ENCODE peak calls at places on chromosomes 16 and 17, in seven cellular contexts. B is renal cortical epithelial cell; Q is activated CD4-positive, alpha-beta T cell treated with anti-CD3 and anti-CD28 coated beads, Interleukin-2, amount 50 U/mL, for 1 hour; L is lower lobe of right lung; O is iris pigment epithelial cell; I is NCI-H510A; D is EH. H is an unnamed sample.

GRCh38 chr17:44536090-44536960 is 21.0 kb upstream of the FZD2 start:
- DNase-seq in B (peak; percentile 10), Q (no peak), L (no peak), O (no peak), I (no peak), D (peak; percentile 69), H (no peak)

GRCh38 chr17:80633197-80633596 is 88.6 kb downstream of the RPTOR start:
- DNase-seq in B (no peak), Q (no peak), L (no peak), O (no peak), I (no peak), D (no peak), H (no peak)

GRCh38 chr17:44797809-44798208 is 32.3 kb downstream of the GJC1 start:
- DNase-seq in B (no peak), Q (no peak), L (no peak), O (peak; percentile 70), I (no peak), D (peak; percentile 52), H (peak; percentile 10)

GRCh38 chr17:2050246-2050866 is 4.5 kb upstream of the HIC1 start:
- DNase-seq in B (no peak), Q (peak; percentile 74), L (peak; percentile 78), O (peak; percentile 70), I (peak; percentile 38), D (peak; percentile 77), H (peak; percentile 64)

GRCh38 chr16:69761983-69762842 is at the start of gene WWP2:
- DNase-seq in B (peak; percentile 34), Q (peak; percentile 72), L (peak; percentile 85), O (peak; percentile 48), I (peak; percentile 66), D (peak; percentile 68), H (peak; percentile 40)

GRCh38 chr17:19672009-19672837 is 23.7 kb downstream of the ALDH3A2 start:
- DNase-seq in B (peak; percentile 58), Q (no peak), L (no peak), O (peak; percentile 7), I (no peak), D (peak; percentile 37), H (peak; percentile 39)

GRCh38 chr16:49021136-49021535 is 260.5 kb downstream of the CBLN1 start:
- DNase-seq in B (peak; percentile 89), Q (no peak), L (no peak), O (peak; percentile 30), I (no peak), D (peak; percentile 83), H (peak; percentile 96)

GRCh38 chr17:82678265-82678891 is 20.1 kb downstream of the RAB40B start:
- DNase-seq in B (no peak), Q (no peak), L (no peak), O (no peak), I (no peak), D (no peak), H (no peak)

GRCh38 chr17:47694018-47694817 is at the start of gene TBKBP1:
- DNase-seq in B (no peak), Q (peak; percentile 45), L (peak; percentile 66), O (no peak), I (peak; percentile 31), D (peak; percentile 57), H (no peak)

GRCh38 chr17:48540213-48540612 is 4.7 kb downstream of the HOXB2 start:
- DNase-seq in B (no peak), Q (no peak), L (no peak), O (no peak), I (no peak), D (no peak), H (no peak)

GRCh38 chr17:41437769-41438168 is 3.0 kb downstream of the KRT38 start:
- DNase-seq in B (no peak), Q (no peak), L (no peak), O (no peak), I (no peak), D (peak; percentile 53), H (no peak)

GRCh38 chr16:76910931-76911330 is 280.1 kb upstream of the MON1B start:
- DNase-seq in B (peak; percentile 90), Q (no peak), L (no peak), O (peak; percentile 91), I (no peak), D (peak; percentile 1), H (peak; percentile 89)

GRCh38 chr17:62668091-62668804 is 40.8 kb downstream of the MRC2 start:
- DNase-seq in B (peak; percentile 50), Q (no peak), L (peak; percentile 14), O (no peak), I (no peak), D (peak; percentile 67), H (peak; percentile 35)

GRCh38 chr16:77273-77806 is 685 bp upstream of the MPG start:
- DNase-seq in B (no peak), Q (peak; percentile 13), L (peak; percentile 77), O (peak; percentile 87), I (no peak), D (peak; percentile 68), H (peak; percentile 79)

GRCh38 chr17:32494621-32495346 is 8.0 kb downstream of the CDK5R1 start:
- DNase-seq in B (no peak), Q (no peak), L (no peak), O (no peak), I (peak; percentile 28), D (no peak), H (no peak)

GRCh38 chr17:63665527-63666214 is 34.3 kb downstream of the LIMD2 start:
- DNase-seq in B (no peak), Q (no peak), L (no peak), O (no peak), I (no peak), D (no peak), H (no peak)

GRCh38 chr17:7017827-7018200 is 5.0 kb upstream of the BCL6B start:
- DNase-seq in B (no peak), Q (no peak), L (no peak), O (no peak), I (no peak), D (no peak), H (no peak)

GRCh38 chr16:4663756-4664465 is 29.5 kb upstream of the NUDT16L1 start:
- DNase-seq in B (peak; percentile 40), Q (no peak), L (peak; percentile 80), O (peak; percentile 57), I (no peak), D (peak; percentile 15), H (peak; percentile 25)

GRCh38 chr17:80773243-80773991 is 218.2 kb upstream of the CHMP6 start:
- DNase-seq in B (no peak), Q (no peak), L (no peak), O (peak; percentile 31), I (no peak), D (peak; percentile 55), H (no peak)

GRCh38 chr17:66776999-66777688 is 57.8 kb upstream of the CACNG5 start:
- DNase-seq in B (no peak), Q (no peak), L (no peak), O (peak; percentile 18), I (no peak), D (no peak), H (no peak)

GRCh38 chr16:56815721-56816120 is 49.3 kb upstream of the SLC12A3 start:
- DNase-seq in B (no peak), Q (no peak), L (no peak), O (no peak), I (no peak), D (peak; percentile 39), H (no peak)

GRCh38 chr17:48577946-48578615 is at the start of gene HOXB4:
- DNase-seq in B (peak; percentile 67), Q (peak; percentile 57), L (peak; percentile 73), O (no peak), I (peak; percentile 66), D (no peak), H (peak; percentile 77)

GRCh38 chr17:8696951-8697745 is 47.5 kb downstream of the CCDC42 start:
- DNase-seq in B (no peak), Q (no peak), L (no peak), O (peak; percentile 91), I (no peak), D (peak; percentile 77), H (peak; percentile 64)

GRCh38 chr16:66553223-66553622 is 847 bp downstream of the CKLF start:
- DNase-seq in B (no peak), Q (no peak), L (no peak), O (no peak), I (no peak), D (peak; percentile 8), H (peak; percentile 14)

GRCh38 chr17:19258371-19258770 is 21.2 kb downstream of the EPN2 start:
- DNase-seq in B (no peak), Q (no peak), L (no peak), O (no peak), I (no peak), D (no peak), H (no peak)

GRCh38 chr17:33241390-33241789 is 51.7 kb downstream of the ASIC2 start:
- DNase-seq in B (no peak), Q (no peak), L (no peak), O (peak; percentile 14), I (no peak), D (peak; percentile 33), H (no peak)

GRCh38 chr16:75301804-75302203 is 50.4 kb upstream of the BCAR1 start:
- DNase-seq in B (no peak), Q (no peak), L (no peak), O (no peak), I (no peak), D (peak; percentile 62), H (no peak)

GRCh38 chr17:33120103-33120502 is 128.5 kb downstream of the SPACA3 start:
- DNase-seq in B (no peak), Q (no peak), L (no peak), O (no peak), I (no peak), D (no peak), H (no peak)

GRCh38 chr16:85041184-85041928 is 13.8 kb downstream of the KIAA0513 start:
- DNase-seq in B (no peak), Q (no peak), L (peak; percentile 53), O (no peak), I (no peak), D (no peak), H (no peak)

GRCh38 chr17:15405016-15405415 is 62.4 kb downstream of the CDRT4 start:
- DNase-seq in B (no peak), Q (no peak), L (no peak), O (no peak), I (no peak), D (no peak), H (no peak)

GRCh38 chr16:58339452-58339938 is 44.7 kb upstream of the PRSS54 start:
- DNase-seq in B (peak; percentile 31), Q (no peak), L (no peak), O (no peak), I (no peak), D (peak; percentile 30), H (peak; percentile 28)

GRCh38 chr17:71975998-71976649 is 144.7 kb upstream of the SOX9 start:
- DNase-seq in B (peak; percentile 86), Q (no peak), L (peak; percentile 49), O (peak; percentile 96), I (no peak), D (peak; percentile 98), H (peak; percentile 93)

GRCh38 chr16:8493885-8494487 is 96.3 kb downstream of the TMEM114 start:
- DNase-seq in B (no peak), Q (no peak), L (no peak), O (no peak), I (no peak), D (no peak), H (no peak)

GRCh38 chr16:69741951-69742904 is 12.5 kb downstream of the NOB1 start:
- DNase-seq in B (peak; percentile 73), Q (no peak), L (peak; percentile 74), O (peak; percentile 74), I (no peak), D (peak; percentile 70), H (peak; percentile 57)

GRCh38 chr16:4968879-4969278 is 10.7 kb downstream of the SEC14L5 start:
- DNase-seq in B (no peak), Q (no peak), L (peak; percentile 8), O (no peak), I (no peak), D (no peak), H (no peak)